ENCODE peak calls at places on chromosomes 3 and 15, in seven cellular contexts. T is cardiac muscle cell, K is esophagus muscularis mucosa, S is colonic mucosa, F is PC-9, V is astrocyte, D is heart right ventricle. Q is an unnamed sample. For H3K36me3 and H3K27me3, the result is how much of the 10 kb centered on the place peaks cover.

GRCh38 chr3:150292891-150293290 is 115.2 kb upstream of the TSC22D2 start:
- DNase-seq in T (peak), K (no peak), S (no peak), F (no peak), V (peak), D (no peak), Q (no peak)

GRCh38 chr15:77563768-77564167 is 68.9 kb downstream of the LINGO1 start:
- DNase-seq in T (no peak), K (no peak), S (no peak), F (no peak), V (no peak), D (no peak), Q (no peak)

GRCh38 chr15:96246057-96246456 is 84.4 kb upstream of the NR2F2 start:
- DNase-seq in T (no peak), K (no peak), S (no peak), F (no peak), V (no peak), D (no peak), Q (no peak)

GRCh38 chr3:153130312-153130977 is 31.6 kb upstream of the RAP2B start:
- DNase-seq in T (peak), K (no peak), S (no peak), F (peak), V (peak), D (no peak), Q (peak)

GRCh38 chr3:126543457-126544090 is 15.2 kb downstream of the C3orf22 start:
- DNase-seq in T (no peak), K (no peak), S (peak), F (no peak), V (no peak), D (no peak), Q (no peak)

GRCh38 chr3:170725285-170725731 is 139.4 kb upstream of the SLC7A14 start:
- DNase-seq in T (peak), K (no peak), S (no peak), F (no peak), V (peak), D (no peak), Q (no peak)

GRCh38 chr3:17153209-17153608 is 268.5 kb downstream of the PLCL2 start:
- DNase-seq in T (no peak), K (no peak), S (no peak), F (no peak), V (no peak), D (no peak), Q (no peak)

GRCh38 chr3:46464326-46465195 is at the start of gene LTF:
- DNase-seq in T (no peak), K (no peak), S (no peak), F (no peak), V (no peak), D (no peak), Q (no peak)

GRCh38 chr3:4772858-4773257 is 206.4 kb upstream of the BHLHE40 start:
- DNase-seq in T (no peak), K (no peak), S (no peak), F (no peak), V (no peak), D (no peak), Q (no peak)

GRCh38 chr3:23389089-23389488 is 186.0 kb downstream of the UBE2E2 start:
- DNase-seq in T (no peak), K (no peak), S (peak), F (no peak), V (no peak), D (no peak), Q (no peak)

GRCh38 chr3:62289922-62290321 is 83.4 kb downstream of the FEZF2 start:
- DNase-seq in T (no peak), K (no peak), S (no peak), F (no peak), V (no peak), D (no peak), Q (no peak)

GRCh38 chr3:21517184-21517583 is 233.8 kb downstream of the ZNF385D start:
- DNase-seq in T (no peak), K (no peak), S (no peak), F (no peak), V (no peak), D (no peak), Q (no peak)

GRCh38 chr3:151538706-151539403 is 78.0 kb upstream of the IGSF10 start:
- DNase-seq in T (peak), K (no peak), S (no peak), F (no peak), V (peak), D (peak), Q (no peak)

GRCh38 chr3:17154941-17155340 is 270.2 kb downstream of the PLCL2 start:
- DNase-seq in T (no peak), K (no peak), S (no peak), F (no peak), V (no peak), D (no peak), Q (no peak)

GRCh38 chr3:81864273-81864672 is 102.8 kb upstream of the GBE1 start:
- DNase-seq in T (peak), K (no peak), S (no peak), F (no peak), V (no peak), D (no peak), Q (no peak)

GRCh38 chr3:134852132-134852531 is 57.1 kb downstream of the EPHB1 start:
- DNase-seq in T (no peak), K (no peak), S (no peak), F (no peak), V (no peak), D (no peak), Q (no peak)

GRCh38 chr3:32423534-32423933 is 31.9 kb downstream of the CMTM7 start:
- DNase-seq in T (no peak), K (peak), S (no peak), F (no peak), V (no peak), D (no peak), Q (no peak)

GRCh38 chr15:96053039-96054021 is 277.2 kb upstream of the NR2F2 start:
- DNase-seq in T (peak), K (peak), S (peak), F (peak), V (peak), D (peak), Q (no peak)

GRCh38 chr3:9613349-9613748 is 36.0 kb upstream of the MTMR14 start:
- DNase-seq in T (no peak), K (no peak), S (no peak), F (no peak), V (no peak), D (no peak), Q (no peak)

GRCh38 chr3:182792901-182793662 is at the start of gene ATP11B:
- DNase-seq in T (peak), K (peak), S (peak), F (peak), V (peak), D (peak), Q (no peak)

GRCh38 chr3:42518800-42519567 is 16.5 kb downstream of the VIPR1 start:
- DNase-seq in T (no peak), K (no peak), S (no peak), F (no peak), V (no peak), D (no peak), Q (no peak)

GRCh38 chr3:12423918-12424634 is 60.2 kb upstream of the TSEN2 start:
- DNase-seq in T (peak), K (no peak), S (no peak), F (no peak), V (peak), D (no peak), Q (no peak)

GRCh38 chr15:28132524-28133275 is 33.6 kb upstream of the OCA2 start:
- DNase-seq in T (peak), K (no peak), S (no peak), F (no peak), V (peak), D (no peak), Q (no peak)
- H3K36me3 ChIP-seq in T (under half), K (under half), S (under half), F (under half), V (under half), D (half or more), Q (under half)

GRCh38 chr15:101320501-101321052 is 25.5 kb upstream of the SNRPA1 start:
- DNase-seq in T (peak), K (no peak), S (no peak), F (no peak), V (peak), D (no peak), Q (peak)

GRCh38 chr15:101323793-101324505 is 28.9 kb upstream of the SNRPA1 start:
- DNase-seq in T (no peak), K (no peak), S (peak), F (no peak), V (no peak), D (no peak), Q (no peak)

GRCh38 chr15:101324513-101325177 is 29.6 kb upstream of the SNRPA1 start:
- DNase-seq in T (no peak), K (no peak), S (peak), F (no peak), V (no peak), D (no peak), Q (no peak)

GRCh38 chr15:101322849-101323477 is 27.9 kb upstream of the SNRPA1 start:
- DNase-seq in T (no peak), K (no peak), S (no peak), F (no peak), V (no peak), D (no peak), Q (no peak)

GRCh38 chr15:101322016-101322695 is 27.1 kb upstream of the SNRPA1 start:
- DNase-seq in T (no peak), K (no peak), S (no peak), F (no peak), V (no peak), D (no peak), Q (no peak)
- H3K27me3 ChIP-seq in T (under half), K (under half), S (under half), F (under half), V (under half), D (under half), Q (under half)

GRCh38 chr3:120440762-120441161 is 10.0 kb downstream of the FSTL1 start:
- DNase-seq in T (no peak), K (no peak), S (no peak), F (no peak), V (no peak), D (no peak), Q (no peak)

GRCh38 chr3:120440001-120440703 is 10.6 kb downstream of the FSTL1 start:
- DNase-seq in T (peak), K (no peak), S (no peak), F (no peak), V (peak), D (no peak), Q (no peak)

GRCh38 chr3:120441776-120442175 is 9.0 kb downstream of the FSTL1 start:
- DNase-seq in T (no peak), K (no peak), S (no peak), F (no peak), V (no peak), D (no peak), Q (no peak)

GRCh38 chr3:120445654-120446053 is 5.1 kb downstream of the FSTL1 start:
- DNase-seq in T (no peak), K (no peak), S (no peak), F (no peak), V (no peak), D (no peak), Q (no peak)

DNA sequence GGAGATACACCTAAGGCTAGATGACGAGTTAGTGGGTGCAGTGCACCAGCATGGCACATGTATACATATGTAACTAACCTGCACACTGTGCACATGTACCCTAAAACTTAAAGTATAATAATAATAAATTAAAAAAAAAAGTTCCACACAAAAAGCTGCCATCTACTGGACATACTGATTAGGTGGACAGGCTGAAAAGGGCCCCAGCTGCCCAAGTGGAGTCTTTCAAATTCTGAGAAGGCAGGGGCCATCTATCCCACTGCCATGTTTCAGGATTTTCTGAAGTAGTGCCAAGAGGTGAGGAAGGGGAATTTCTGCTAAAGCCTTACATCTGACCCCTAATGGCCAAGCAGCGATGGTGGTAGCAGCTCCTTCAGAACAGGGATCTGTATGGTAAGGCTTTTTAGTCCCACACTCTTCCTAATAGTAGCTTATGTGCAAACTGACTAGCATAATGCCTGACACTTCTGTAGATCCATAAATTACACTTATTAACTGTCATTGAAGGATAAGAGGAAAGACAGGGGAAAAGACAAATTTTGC is 7.7 kb downstream of the FSTL1 start:
- DNase-seq in T (no peak), K (no peak), S (no peak), F (no peak), V (no peak), D (no peak), Q (no peak)
- TF ChIP-seq CTCF in T (peak), K (peak), S (no peak), F (peak), V (peak), D (peak), Q (no peak)

GRCh38 chr3:125078961-125079674 is 23.3 kb upstream of the HEG1 start:
- DNase-seq in T (no peak), K (peak), S (no peak), F (no peak), V (no peak), D (no peak), Q (no peak)

GRCh38 chr3:125073506-125073905 is 17.7 kb upstream of the HEG1 start:
- DNase-seq in T (no peak), K (no peak), S (no peak), F (no peak), V (no peak), D (no peak), Q (no peak)

GRCh38 chr3:125075738-125076137 is 19.9 kb upstream of the HEG1 start:
- DNase-seq in T (no peak), K (no peak), S (no peak), F (no peak), V (no peak), D (no peak), Q (no peak)

GRCh38 chr3:125077864-125078263 is 22.1 kb upstream of the HEG1 start:
- DNase-seq in T (no peak), K (no peak), S (no peak), F (no peak), V (no peak), D (no peak), Q (no peak)

GRCh38 chr3:125076464-125076863 is 20.7 kb upstream of the HEG1 start:
- DNase-seq in T (no peak), K (no peak), S (no peak), F (no peak), V (no peak), D (no peak), Q (no peak)
- H3K36me3 ChIP-seq in T (under half), K (under half), S (under half), F (under half), V (under half), D (under half), Q (under half)

DNA sequence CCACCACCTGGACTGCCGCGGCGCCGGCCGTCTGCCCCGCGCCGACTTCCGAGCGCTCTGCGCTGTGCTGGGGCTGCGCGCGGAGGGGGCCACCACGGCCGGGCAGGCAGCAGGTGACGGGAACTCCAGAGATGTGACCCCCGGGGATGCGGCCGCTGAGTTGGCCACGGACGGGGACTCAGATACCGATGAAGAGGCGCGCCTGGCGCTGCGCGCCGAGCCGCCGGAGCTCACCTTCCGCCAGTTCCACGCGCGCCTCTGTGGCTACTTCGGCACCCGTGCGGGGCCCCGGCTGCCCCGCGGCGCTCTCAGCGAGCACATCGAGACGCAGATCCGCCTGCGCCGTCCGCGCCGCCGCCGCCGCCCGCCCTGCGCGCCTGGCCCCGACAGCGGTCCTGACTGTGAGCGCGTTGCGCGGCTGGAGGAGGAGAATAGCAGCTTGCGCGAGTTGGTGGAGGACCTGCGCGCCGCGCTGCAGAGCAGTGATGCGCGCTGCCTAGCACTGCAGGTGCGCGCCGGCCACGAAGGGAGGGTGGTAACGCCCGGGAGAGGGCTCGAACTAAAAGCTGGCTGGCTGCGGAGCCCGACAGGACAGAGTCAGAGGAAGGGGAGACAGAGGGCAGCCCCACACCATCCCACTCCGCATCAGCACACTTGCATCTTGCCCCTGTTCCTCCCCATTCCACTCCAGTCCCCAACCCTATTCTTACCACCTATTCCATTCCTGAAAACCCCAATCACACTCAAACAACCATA is 891 bp downstream of the EFCC1 start:
- DNase-seq in T (no peak), K (no peak), S (no peak), F (no peak), V (no peak), D (no peak), Q (no peak)
- H3K27me3 ChIP-seq in T (half or more), K (under half), S (under half), F (under half), V (half or more), D (under half), Q (half or more)

DNA sequence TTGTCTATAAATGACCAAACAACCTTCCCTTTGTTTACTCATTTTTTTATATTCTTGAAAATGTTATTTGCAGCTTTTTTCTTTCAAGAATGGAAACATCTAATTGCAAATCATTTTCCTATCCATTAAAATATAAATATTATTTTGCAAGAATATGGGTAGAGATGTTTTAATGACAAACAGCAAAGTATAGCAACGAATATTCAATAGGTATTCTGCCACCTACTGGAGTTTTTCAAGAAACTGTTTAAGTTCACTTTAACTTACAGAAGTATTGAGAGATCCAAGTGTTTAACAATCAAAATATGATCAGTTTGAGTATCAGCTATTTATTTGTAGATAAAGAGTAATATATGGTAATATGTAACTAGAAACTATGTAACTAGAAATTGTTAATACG is 6.9 kb upstream of the EOGT start:
- DNase-seq in T (no peak), K (no peak), S (no peak), F (no peak), V (no peak), D (no peak), Q (no peak)
- TF ChIP-seq CTCF in T (peak), K (peak), S (no peak), F (peak), V (no peak), D (peak), Q (no peak)

Q was measured in kidney epithelial cell.